ENCODE peak calls at places on chromosome 7, in seven cellular contexts. One of them, this sample, is unnamed.

GRCh38 chr7:36044096-36044892 is 108.8 kb upstream of the EEPD1 start:
- DNase-seq in AG09309: no peak
- DNase-seq in GM06990: no peak
- DNase-seq in HFFc6: no peak
- DNase-seq in H9: no peak
- DNase-seq in transverse colon: no peak
- DNase-seq in stomach: no peak
- DNase-seq in this sample: no peak

GRCh38 chr7:75688200-75689136 is 50.3 kb downstream of the HIP1 start:
- DNase-seq in AG09309: no peak
- DNase-seq in GM06990: peak
- DNase-seq in HFFc6: no peak
- DNase-seq in H9: no peak
- DNase-seq in transverse colon: no peak
- DNase-seq in stomach: no peak
- DNase-seq in this sample: no peak

GRCh38 chr7:101537205-101537604 is 91.9 kb downstream of the MYL10 start:
- DNase-seq in AG09309: no peak
- DNase-seq in GM06990: no peak
- DNase-seq in HFFc6: peak
- DNase-seq in H9: no peak
- DNase-seq in transverse colon: no peak
- DNase-seq in stomach: no peak
- DNase-seq in this sample: no peak

GRCh38 chr7:28686418-28686800 is 271.7 kb downstream of the TRIL start:
- DNase-seq in AG09309: no peak
- DNase-seq in GM06990: no peak
- DNase-seq in HFFc6: peak
- DNase-seq in H9: peak
- DNase-seq in transverse colon: peak
- DNase-seq in stomach: no peak
- DNase-seq in this sample: no peak

GRCh38 chr7:131648491-131648890 is 92.1 kb upstream of the PODXL start:
- DNase-seq in AG09309: no peak
- DNase-seq in GM06990: no peak
- DNase-seq in HFFc6: no peak
- DNase-seq in H9: no peak
- DNase-seq in transverse colon: no peak
- DNase-seq in stomach: no peak
- DNase-seq in this sample: no peak

GRCh38 chr7:146414373-146414772 is 297.8 kb downstream of the CNTNAP2 start:
- DNase-seq in AG09309: no peak
- DNase-seq in GM06990: no peak
- DNase-seq in HFFc6: no peak
- DNase-seq in H9: peak
- DNase-seq in transverse colon: no peak
- DNase-seq in stomach: no peak
- DNase-seq in this sample: no peak

GRCh38 chr7:36286241-36286640 is 103.4 kb upstream of the ANLN start:
- DNase-seq in AG09309: no peak
- DNase-seq in GM06990: no peak
- DNase-seq in HFFc6: no peak
- DNase-seq in H9: no peak
- DNase-seq in transverse colon: no peak
- DNase-seq in stomach: no peak
- DNase-seq in this sample: no peak

GRCh38 chr7:120675076-120675475 is 182.9 kb downstream of the TSPAN12 start:
- DNase-seq in AG09309: no peak
- DNase-seq in GM06990: no peak
- DNase-seq in HFFc6: no peak
- DNase-seq in H9: no peak
- DNase-seq in transverse colon: no peak
- DNase-seq in stomach: no peak
- DNase-seq in this sample: no peak

GRCh38 chr7:78924581-78924980 is 528.9 kb downstream of the MAGI2 start:
- DNase-seq in AG09309: peak
- DNase-seq in GM06990: no peak
- DNase-seq in HFFc6: peak
- DNase-seq in H9: no peak
- DNase-seq in transverse colon: no peak
- DNase-seq in stomach: no peak
- DNase-seq in this sample: no peak

GRCh38 chr7:75711634-75712494 is 26.9 kb downstream of the HIP1 start:
- DNase-seq in AG09309: no peak
- DNase-seq in GM06990: no peak
- DNase-seq in HFFc6: peak
- DNase-seq in H9: no peak
- DNase-seq in transverse colon: no peak
- DNase-seq in stomach: no peak
- DNase-seq in this sample: no peak

GRCh38 chr7:54252256-54253035 is 289.7 kb upstream of the VSTM2A start:
- DNase-seq in AG09309: no peak
- DNase-seq in GM06990: no peak
- DNase-seq in HFFc6: no peak
- DNase-seq in H9: no peak
- DNase-seq in transverse colon: no peak
- DNase-seq in stomach: no peak
- DNase-seq in this sample: no peak

GRCh38 chr7:128078309-128078708 is 47.1 kb upstream of the LRRC4 start:
- DNase-seq in AG09309: no peak
- DNase-seq in GM06990: no peak
- DNase-seq in HFFc6: no peak
- DNase-seq in H9: no peak
- DNase-seq in transverse colon: no peak
- DNase-seq in stomach: no peak
- DNase-seq in this sample: no peak

GRCh38 chr7:37719077-37719476 is 35.5 kb downstream of the GPR141 start:
- DNase-seq in AG09309: no peak
- DNase-seq in GM06990: peak
- DNase-seq in HFFc6: no peak
- DNase-seq in H9: no peak
- DNase-seq in transverse colon: no peak
- DNase-seq in stomach: no peak
- DNase-seq in this sample: peak

GRCh38 chr7:108094933-108095710 is 35.0 kb downstream of the LAMB4 start:
- DNase-seq in AG09309: peak
- DNase-seq in GM06990: no peak
- DNase-seq in HFFc6: peak
- DNase-seq in H9: no peak
- DNase-seq in transverse colon: peak
- DNase-seq in stomach: peak
- DNase-seq in this sample: no peak

GRCh38 chr7:55522268-55522902 is 49.9 kb downstream of the VOPP1 start:
- DNase-seq in AG09309: no peak
- DNase-seq in GM06990: no peak
- DNase-seq in HFFc6: no peak
- DNase-seq in H9: no peak
- DNase-seq in transverse colon: no peak
- DNase-seq in stomach: peak
- DNase-seq in this sample: no peak

GRCh38 chr7:47801423-47801822 is 146.8 kb downstream of the PKD1L1 start:
- DNase-seq in AG09309: no peak
- DNase-seq in GM06990: no peak
- DNase-seq in HFFc6: no peak
- DNase-seq in H9: no peak
- DNase-seq in transverse colon: no peak
- DNase-seq in stomach: no peak
- DNase-seq in this sample: no peak

GRCh38 chr7:112449902-112450806 is at the start of gene IFRD1:
- DNase-seq in AG09309: peak
- DNase-seq in GM06990: peak
- DNase-seq in HFFc6: peak
- DNase-seq in H9: peak
- DNase-seq in transverse colon: peak
- DNase-seq in stomach: peak
- DNase-seq in this sample: peak

GRCh38 chr7:112450807-112451661 is 774 bp downstream of the IFRD1 start:
- DNase-seq in AG09309: peak
- DNase-seq in GM06990: peak
- DNase-seq in HFFc6: peak
- DNase-seq in H9: peak
- DNase-seq in transverse colon: peak
- DNase-seq in stomach: peak
- DNase-seq in this sample: peak

GRCh38 chr7:112449353-112449752 is 907 bp upstream of the IFRD1 start:
- DNase-seq in AG09309: no peak
- DNase-seq in GM06990: no peak
- DNase-seq in HFFc6: peak
- DNase-seq in H9: no peak
- DNase-seq in transverse colon: peak
- DNase-seq in stomach: peak
- DNase-seq in this sample: no peak

GRCh38 chr7:112453505-112454171 is 3.4 kb downstream of the IFRD1 start:
- DNase-seq in AG09309: peak
- DNase-seq in GM06990: no peak
- DNase-seq in HFFc6: peak
- DNase-seq in H9: no peak
- DNase-seq in transverse colon: no peak
- DNase-seq in stomach: no peak
- DNase-seq in this sample: no peak

DNA sequence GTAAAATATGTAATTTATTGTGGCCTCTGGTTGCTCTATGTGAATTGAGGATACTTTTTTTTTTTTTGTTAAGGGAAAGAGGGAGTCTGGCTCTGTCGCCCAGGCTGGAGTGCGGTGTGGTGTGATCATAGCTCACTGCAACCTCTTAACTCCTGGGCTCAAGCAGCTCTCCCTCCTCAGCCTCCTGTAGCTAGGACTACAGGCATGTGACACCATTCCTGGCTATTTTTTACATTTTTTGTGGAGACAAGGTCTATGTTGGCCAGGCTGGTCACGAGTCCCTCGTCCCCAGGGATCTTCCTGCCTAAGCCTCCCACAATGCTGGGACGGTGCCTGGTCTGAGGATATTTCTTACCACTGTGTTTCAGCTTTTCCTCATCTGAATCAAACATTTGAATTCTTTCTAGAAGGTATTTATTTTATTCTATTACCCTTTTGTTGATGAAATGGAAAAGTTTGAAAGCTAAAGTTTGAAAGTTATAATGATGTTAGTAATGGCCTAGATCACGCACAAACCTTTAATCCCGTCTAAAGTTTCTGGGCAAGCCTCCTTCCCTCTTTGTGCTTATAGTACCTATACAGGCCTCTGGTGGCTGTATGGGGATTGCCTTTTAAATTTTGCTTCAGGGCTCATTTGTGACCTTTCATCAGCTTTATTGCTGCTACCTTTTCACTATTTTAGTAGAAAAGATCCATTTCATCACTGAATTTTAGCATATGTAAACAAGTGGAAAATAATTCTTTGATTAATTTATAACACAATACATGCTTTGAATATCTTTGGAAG is 2.0 kb downstream of the IFRD1 start:
- DNase-seq in AG09309: no peak
- DNase-seq in GM06990: no peak
- DNase-seq in HFFc6: peak
- DNase-seq in H9: peak
- DNase-seq in transverse colon: peak
- DNase-seq in stomach: peak
- DNase-seq in this sample: peak
- TF ChIP-seq CTCF in AG09309: peak
- TF ChIP-seq CTCF in GM06990: peak
- TF ChIP-seq CTCF in HFFc6: no peak
- TF ChIP-seq CTCF in H9: peak
- TF ChIP-seq CTCF in transverse colon: no peak
- TF ChIP-seq CTCF in stomach: no peak
- TF ChIP-seq CTCF in this sample: no peak

DNA sequence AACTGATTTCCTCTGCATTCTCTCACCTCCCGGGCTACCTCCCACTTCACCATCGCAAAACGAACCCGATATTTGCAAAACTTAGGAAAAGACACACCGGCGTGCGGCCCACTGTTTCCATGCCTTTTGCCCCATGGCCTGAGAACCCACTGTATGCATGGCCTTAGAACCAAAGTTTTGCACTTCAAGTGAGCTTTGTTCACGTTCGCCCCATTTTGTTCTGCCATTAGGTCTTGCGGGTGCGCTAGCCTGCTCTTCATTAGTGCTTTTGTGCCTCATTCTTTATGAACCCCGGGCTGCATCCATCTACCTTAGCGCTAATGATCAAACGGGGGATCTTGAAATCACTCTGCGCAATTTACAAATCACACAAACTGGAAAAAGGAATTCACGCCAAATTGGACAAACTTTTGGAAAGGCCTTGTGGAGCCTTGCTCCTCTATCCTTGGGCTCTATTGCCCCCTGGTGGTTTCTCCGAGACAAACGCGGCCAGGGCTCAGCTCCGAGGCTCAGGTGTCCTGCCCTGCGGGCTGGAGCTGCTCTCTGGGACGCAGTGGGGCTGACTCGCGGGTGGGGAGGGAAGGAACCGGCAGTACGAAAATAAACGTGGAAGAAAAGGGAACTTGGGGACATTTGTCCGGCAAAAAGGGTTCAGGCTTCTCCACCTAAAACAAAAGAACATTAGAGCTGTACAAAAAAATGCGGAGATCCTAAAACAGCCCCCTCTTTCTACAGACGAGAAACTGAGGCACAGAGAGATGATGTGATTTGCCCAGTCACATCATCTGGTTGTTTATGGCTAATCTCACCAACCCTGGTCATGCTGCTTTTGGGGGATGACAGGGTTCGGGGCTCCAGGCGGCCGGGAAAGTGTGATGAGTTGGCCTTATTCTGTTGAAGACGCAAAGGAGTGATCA is 300.4 kb upstream of the NFE2L3 start:
- DNase-seq in AG09309: no peak
- DNase-seq in GM06990: no peak
- DNase-seq in HFFc6: peak
- DNase-seq in H9: peak
- DNase-seq in transverse colon: peak
- DNase-seq in stomach: peak
- DNase-seq in this sample: peak
- TF ChIP-seq CTCF in AG09309: peak
- TF ChIP-seq CTCF in GM06990: peak
- TF ChIP-seq CTCF in HFFc6: peak
- TF ChIP-seq CTCF in H9: peak
- TF ChIP-seq CTCF in transverse colon: peak
- TF ChIP-seq CTCF in stomach: peak
- TF ChIP-seq CTCF in this sample: peak

DNA sequence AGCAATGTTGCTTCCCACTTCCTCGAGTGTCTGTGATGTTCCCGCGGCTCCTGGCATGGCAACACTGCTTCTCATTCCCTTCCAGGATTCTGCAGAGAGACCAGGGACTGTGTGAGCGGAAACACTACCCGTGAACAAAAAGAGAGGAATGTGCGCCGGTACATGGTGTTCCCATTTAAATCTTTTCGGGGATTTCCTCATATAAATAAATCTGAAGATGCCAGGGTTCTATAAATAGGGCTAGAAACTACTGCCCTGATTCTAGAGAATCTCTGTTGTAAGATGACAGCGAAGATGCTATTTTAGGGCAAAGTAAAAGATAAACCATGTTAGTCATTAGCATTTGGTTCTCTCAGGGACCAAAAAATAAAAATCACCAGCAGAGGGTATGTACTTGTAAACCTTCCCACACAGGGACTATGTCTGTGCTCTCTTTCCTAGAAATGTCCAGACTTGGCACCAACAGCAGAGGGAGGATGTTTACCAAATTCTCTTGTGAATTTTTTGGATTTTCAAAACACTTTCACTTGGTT is 92.2 kb upstream of the DDC start:
- DNase-seq in AG09309: peak
- DNase-seq in GM06990: no peak
- DNase-seq in HFFc6: peak
- DNase-seq in H9: no peak
- DNase-seq in transverse colon: peak
- DNase-seq in stomach: no peak
- DNase-seq in this sample: no peak
- TF ChIP-seq CTCF in AG09309: peak
- TF ChIP-seq CTCF in GM06990: no peak
- TF ChIP-seq CTCF in HFFc6: peak
- TF ChIP-seq CTCF in H9: no peak
- TF ChIP-seq CTCF in transverse colon: peak
- TF ChIP-seq CTCF in stomach: no peak
- TF ChIP-seq CTCF in this sample: no peak

GRCh38 chr7:152959610-152960009 is 200.1 kb downstream of the ACTR3B start:
- DNase-seq in AG09309: no peak
- DNase-seq in GM06990: no peak
- DNase-seq in HFFc6: no peak
- DNase-seq in H9: peak
- DNase-seq in transverse colon: no peak
- DNase-seq in stomach: no peak
- DNase-seq in this sample: no peak
- TF ChIP-seq CTCF in AG09309: no peak
- TF ChIP-seq CTCF in GM06990: no peak
- TF ChIP-seq CTCF in HFFc6: no peak
- TF ChIP-seq CTCF in H9: peak
- TF ChIP-seq CTCF in transverse colon: no peak
- TF ChIP-seq CTCF in stomach: no peak
- TF ChIP-seq CTCF in this sample: no peak